ENCODE peak calls at places on chromosomes 13 and 19, in eight cellular contexts. One of them, this sample, is unnamed.

GRCh38 chr19:18225702-18226468 is at the start of gene PDE4C:
- DNase-seq in mesothelial cell of epicardium: no peak
- DNase-seq in activated naive CD8-positive, alpha-beta T cell treated with anti-CD3 and anti-CD28 coated beads for 36 hours: no peak
- DNase-seq in fibroblast of pulmonary artery: no peak
- DNase-seq in CD4-positive, alpha-beta memory T cell: no peak
- DNase-seq in uterus: peak; percentile 26
- DNase-seq in ELR: peak; percentile 37
- DNase-seq in cardiac fibroblast: peak; percentile 25
- DNase-seq in this sample: no peak

GRCh38 chr19:45391346-45391745 is 13.5 kb downstream of the PPP1R13L start:
- DNase-seq in mesothelial cell of epicardium: no peak
- DNase-seq in activated naive CD8-positive, alpha-beta T cell treated with anti-CD3 and anti-CD28 coated beads for 36 hours: no peak
- DNase-seq in fibroblast of pulmonary artery: no peak
- DNase-seq in CD4-positive, alpha-beta memory T cell: no peak
- DNase-seq in uterus: no peak
- DNase-seq in ELR: peak; percentile 52
- DNase-seq in cardiac fibroblast: peak; percentile 32
- DNase-seq in this sample: no peak

GRCh38 chr13:93244918-93245280 is 18.3 kb downstream of the GPC6 start:
- DNase-seq in mesothelial cell of epicardium: no peak
- DNase-seq in activated naive CD8-positive, alpha-beta T cell treated with anti-CD3 and anti-CD28 coated beads for 36 hours: no peak
- DNase-seq in fibroblast of pulmonary artery: peak; percentile 40
- DNase-seq in CD4-positive, alpha-beta memory T cell: no peak
- DNase-seq in uterus: no peak
- DNase-seq in ELR: peak; percentile 40
- DNase-seq in cardiac fibroblast: peak; percentile 58
- DNase-seq in this sample: no peak

GRCh38 chr13:75173457-75174356 is 308.3 kb downstream of the TBC1D4 start:
- DNase-seq in mesothelial cell of epicardium: no peak
- DNase-seq in activated naive CD8-positive, alpha-beta T cell treated with anti-CD3 and anti-CD28 coated beads for 36 hours: no peak
- DNase-seq in fibroblast of pulmonary artery: no peak
- DNase-seq in CD4-positive, alpha-beta memory T cell: no peak
- DNase-seq in uterus: no peak
- DNase-seq in ELR: peak; percentile 13
- DNase-seq in cardiac fibroblast: no peak
- DNase-seq in this sample: no peak

GRCh38 chr13:109281823-109282239 is 504.6 kb downstream of the IRS2 start:
- DNase-seq in mesothelial cell of epicardium: no peak
- DNase-seq in activated naive CD8-positive, alpha-beta T cell treated with anti-CD3 and anti-CD28 coated beads for 36 hours: no peak
- DNase-seq in fibroblast of pulmonary artery: no peak
- DNase-seq in CD4-positive, alpha-beta memory T cell: no peak
- DNase-seq in uterus: no peak
- DNase-seq in ELR: no peak
- DNase-seq in cardiac fibroblast: no peak
- DNase-seq in this sample: no peak

GRCh38 chr19:51331193-51331592 is 10.7 kb downstream of the VSIG10L start:
- DNase-seq in mesothelial cell of epicardium: no peak
- DNase-seq in activated naive CD8-positive, alpha-beta T cell treated with anti-CD3 and anti-CD28 coated beads for 36 hours: no peak
- DNase-seq in fibroblast of pulmonary artery: no peak
- DNase-seq in CD4-positive, alpha-beta memory T cell: no peak
- DNase-seq in uterus: no peak
- DNase-seq in ELR: no peak
- DNase-seq in cardiac fibroblast: no peak
- DNase-seq in this sample: no peak

GRCh38 chr13:41700790-41701310 is 243.5 kb downstream of the RGCC start:
- DNase-seq in mesothelial cell of epicardium: no peak
- DNase-seq in activated naive CD8-positive, alpha-beta T cell treated with anti-CD3 and anti-CD28 coated beads for 36 hours: no peak
- DNase-seq in fibroblast of pulmonary artery: peak; percentile 55
- DNase-seq in CD4-positive, alpha-beta memory T cell: no peak
- DNase-seq in uterus: no peak
- DNase-seq in ELR: no peak
- DNase-seq in cardiac fibroblast: peak; percentile 53
- DNase-seq in this sample: no peak

GRCh38 chr13:108463365-108463764 is 166.0 kb upstream of the MYO16 start:
- DNase-seq in mesothelial cell of epicardium: no peak
- DNase-seq in activated naive CD8-positive, alpha-beta T cell treated with anti-CD3 and anti-CD28 coated beads for 36 hours: no peak
- DNase-seq in fibroblast of pulmonary artery: peak; percentile 94
- DNase-seq in CD4-positive, alpha-beta memory T cell: no peak
- DNase-seq in uterus: no peak
- DNase-seq in ELR: peak; percentile 94
- DNase-seq in cardiac fibroblast: peak; percentile 97
- DNase-seq in this sample: no peak

GRCh38 chr13:111919286-111919685 is 147.7 kb upstream of the SOX1 start:
- DNase-seq in mesothelial cell of epicardium: no peak
- DNase-seq in activated naive CD8-positive, alpha-beta T cell treated with anti-CD3 and anti-CD28 coated beads for 36 hours: no peak
- DNase-seq in fibroblast of pulmonary artery: no peak
- DNase-seq in CD4-positive, alpha-beta memory T cell: no peak
- DNase-seq in uterus: no peak
- DNase-seq in ELR: no peak
- DNase-seq in cardiac fibroblast: no peak
- DNase-seq in this sample: no peak

GRCh38 chr13:71712988-71713653 is 153.9 kb downstream of the DACH1 start:
- DNase-seq in mesothelial cell of epicardium: no peak
- DNase-seq in activated naive CD8-positive, alpha-beta T cell treated with anti-CD3 and anti-CD28 coated beads for 36 hours: no peak
- DNase-seq in fibroblast of pulmonary artery: peak; percentile 45
- DNase-seq in CD4-positive, alpha-beta memory T cell: no peak
- DNase-seq in uterus: no peak
- DNase-seq in ELR: no peak
- DNase-seq in cardiac fibroblast: peak; percentile 9
- DNase-seq in this sample: peak; percentile 19

GRCh38 chr19:54481326-54481930 is 8.3 kb upstream of the CDC42EP5 start:
- DNase-seq in mesothelial cell of epicardium: peak; percentile 74
- DNase-seq in activated naive CD8-positive, alpha-beta T cell treated with anti-CD3 and anti-CD28 coated beads for 36 hours: peak; percentile 46
- DNase-seq in fibroblast of pulmonary artery: peak; percentile 63
- DNase-seq in CD4-positive, alpha-beta memory T cell: no peak
- DNase-seq in uterus: no peak
- DNase-seq in ELR: peak; percentile 54
- DNase-seq in cardiac fibroblast: peak; percentile 58
- DNase-seq in this sample: no peak

This sample was measured in Caco-2.